ENCODE peak calls at places on chromosomes 11 and 22, in ten cellular contexts. Z, Q, H, C, L, J, O, A, K and T are unnamed samples.

GRCh38 chr11:77095551-77096490 is 6.8 kb upstream of the OMP start:
- DNase-seq in Z (no peak), Q (no peak), H (no peak), C (no peak), L (no peak), J (no peak), O (no peak), A (no peak), K (no peak), T (no peak)

GRCh38 chr11:63490551-63491239 is at the start of gene PLAAT5:
- DNase-seq in Z (no peak), Q (no peak), H (no peak), C (peak; percentile 68), L (no peak), J (peak; percentile 36), O (peak; percentile 32), A (peak; percentile 10), K (no peak), T (no peak)

GRCh38 chr11:77213589-77214428 is 85.8 kb downstream of the MYO7A start:
- DNase-seq in Z (no peak), Q (no peak), H (no peak), C (no peak), L (no peak), J (no peak), O (no peak), A (no peak), K (no peak), T (no peak)

GRCh38 chr11:75635009-75635909 is 33.6 kb downstream of the MAP6 start:
- DNase-seq in Z (no peak), Q (no peak), H (no peak), C (peak; percentile 21), L (peak; percentile 13), J (no peak), O (no peak), A (no peak), K (no peak), T (no peak)

GRCh38 chr11:75474878-75475766 is 42.1 kb upstream of the KLHL35 start:
- DNase-seq in Z (no peak), Q (peak; percentile 26), H (peak; percentile 39), C (peak; percentile 77), L (peak; percentile 37), J (peak; percentile 53), O (no peak), A (peak; percentile 24), K (no peak), T (no peak)

GRCh38 chr11:66787934-66788758 is 55.1 kb upstream of the RCE1 start:
- DNase-seq in Z (no peak), Q (no peak), H (no peak), C (no peak), L (no peak), J (no peak), O (no peak), A (no peak), K (no peak), T (no peak)

GRCh38 chr22:46463435-46464227 is 73.8 kb downstream of the CELSR1 start:
- DNase-seq in Z (no peak), Q (no peak), H (no peak), C (no peak), L (peak; percentile 14), J (no peak), O (no peak), A (no peak), K (no peak), T (no peak)

GRCh38 chr22:17057959-17058814 is 26.6 kb upstream of the IL17RA start:
- DNase-seq in Z (peak; percentile 71), Q (peak; percentile 66), H (peak; percentile 17), C (peak; percentile 71), L (peak; percentile 57), J (peak; percentile 73), O (peak; percentile 79), A (peak; percentile 54), K (peak; percentile 69), T (peak; percentile 48)

GRCh38 chr11:12496181-12497025 is 119.0 kb downstream of the PARVA start:
- DNase-seq in Z (peak; percentile 11), Q (no peak), H (no peak), C (no peak), L (no peak), J (no peak), O (no peak), A (peak; percentile 28), K (peak; percentile 11), T (no peak)

GRCh38 chr22:21029486-21030025 is 2.8 kb downstream of the SLC7A4 start:
- DNase-seq in Z (no peak), Q (no peak), H (no peak), C (no peak), L (no peak), J (no peak), O (no peak), A (no peak), K (no peak), T (no peak)

GRCh38 chr11:2150206-2150847 is 10.7 kb downstream of the INS start:
- DNase-seq in Z (peak; percentile 19), Q (no peak), H (no peak), C (no peak), L (no peak), J (no peak), O (peak; percentile 43), A (no peak), K (peak; percentile 47), T (peak; percentile 4)

GRCh38 chr11:10540546-10540914 is 457 bp downstream of the RNF141 start:
- DNase-seq in Z (no peak), Q (no peak), H (no peak), C (no peak), L (peak; percentile 37), J (no peak), O (peak; percentile 44), A (no peak), K (peak; percentile 28), T (no peak)

GRCh38 chr11:129315781-129316579 is 59.7 kb upstream of the BARX2 start:
- DNase-seq in Z (no peak), Q (no peak), H (no peak), C (peak; percentile 10), L (no peak), J (no peak), O (no peak), A (no peak), K (no peak), T (no peak)

GRCh38 chr22:32528316-32528715 is 53.7 kb downstream of the FBXO7 start:
- DNase-seq in Z (no peak), Q (no peak), H (no peak), C (no peak), L (no peak), J (peak; percentile 30), O (no peak), A (peak; percentile 65), K (no peak), T (no peak)

GRCh38 chr22:40583058-40583741 is 53.3 kb downstream of the MRTFA start:
- DNase-seq in Z (no peak), Q (no peak), H (no peak), C (no peak), L (no peak), J (no peak), O (no peak), A (no peak), K (no peak), T (no peak)

GRCh38 chr22:41504397-41504796 is 35.5 kb downstream of the ACO2 start:
- DNase-seq in Z (no peak), Q (no peak), H (no peak), C (no peak), L (no peak), J (no peak), O (no peak), A (peak; percentile 75), K (no peak), T (no peak)

GRCh38 chr11:73306977-73307322 is 1.1 kb upstream of the ARHGEF17 start:
- DNase-seq in Z (no peak), Q (no peak), H (no peak), C (no peak), L (no peak), J (no peak), O (no peak), A (no peak), K (no peak), T (no peak)

GRCh38 chr11:120819437-120819836 is 204.5 kb upstream of the TBCEL start:
- DNase-seq in Z (no peak), Q (no peak), H (no peak), C (no peak), L (no peak), J (no peak), O (no peak), A (no peak), K (no peak), T (no peak)

GRCh38 chr11:64643258-64643881 is 52.4 kb downstream of the SLC22A12 start:
- DNase-seq in Z (no peak), Q (no peak), H (no peak), C (peak; percentile 55), L (no peak), J (no peak), O (no peak), A (no peak), K (no peak), T (no peak)

GRCh38 chr11:127308291-127308690 is 307.7 kb upstream of the KIRREL3 start:
- DNase-seq in Z (no peak), Q (no peak), H (no peak), C (no peak), L (no peak), J (no peak), O (no peak), A (no peak), K (no peak), T (no peak)

GRCh38 chr11:86931965-86932332 is 23.2 kb downstream of the FZD4 start:
- DNase-seq in Z (peak; percentile 72), Q (peak; percentile 82), H (no peak), C (no peak), L (no peak), J (no peak), O (no peak), A (peak; percentile 96), K (peak; percentile 23), T (no peak)

GRCh38 chr22:50437511-50438304 is 37.1 kb downstream of the SBF1 start:
- DNase-seq in Z (no peak), Q (no peak), H (no peak), C (no peak), L (no peak), J (no peak), O (no peak), A (no peak), K (no peak), T (no peak)

GRCh38 chr11:120958185-120958584 is 65.7 kb upstream of the TBCEL start:
- DNase-seq in Z (no peak), Q (no peak), H (no peak), C (no peak), L (no peak), J (no peak), O (no peak), A (no peak), K (no peak), T (no peak)

GRCh38 chr11:1640076-1640946 is 10.7 kb downstream of the KRTAP5-5 start:
- DNase-seq in Z (no peak), Q (no peak), H (peak; percentile 16), C (peak; percentile 74), L (peak; percentile 35), J (peak; percentile 37), O (peak; percentile 66), A (no peak), K (peak; percentile 30), T (no peak)

GRCh38 chr11:85718991-85719807 is 33.2 kb upstream of the CCDC89 start:
- DNase-seq in Z (peak; percentile 99), Q (peak; percentile 99), H (no peak), C (peak; percentile 21), L (no peak), J (peak; percentile 30), O (no peak), A (peak; percentile 99), K (peak; percentile 99), T (peak; percentile 97)

GRCh38 chr11:134636071-134636470 is 224.0 kb upstream of the B3GAT1 start:
- DNase-seq in Z (no peak), Q (no peak), H (no peak), C (peak; percentile 26), L (no peak), J (no peak), O (no peak), A (no peak), K (no peak), T (no peak)

GRCh38 chr11:7657306-7658025 is 15.8 kb downstream of the CYB5R2 start:
- DNase-seq in Z (peak; percentile 52), Q (peak; percentile 68), H (no peak), C (peak; percentile 50), L (peak; percentile 16), J (no peak), O (peak; percentile 60), A (peak; percentile 16), K (peak; percentile 54), T (peak; percentile 24)

GRCh38 chr22:27219036-27219435 is 561.6 kb downstream of the MIAT start:
- DNase-seq in Z (no peak), Q (no peak), H (no peak), C (no peak), L (no peak), J (no peak), O (no peak), A (no peak), K (no peak), T (no peak)